ENCODE peak calls at places on chromosomes 4 and X, in ten cellular contexts. G is lower leg skin, L is adrenal gland, F is HCT116, T is A549, Q is body of pancreas, U is H54, B is tibial nerve, E is breast epithelium, M is suprapubic skin. S is an unnamed sample.

GRCh38 chrX:83501003-83501402 is 7.1 kb upstream of the POU3F4 start:
- DNase-seq in G (no peak), L (no peak), F (no peak), T (no peak), Q (no peak), U (no peak), B (no peak), E (no peak), M (no peak), S (no peak)

GRCh38 chr4:134365852-134366251 is 164.3 kb upstream of the PABPC4L start:
- DNase-seq in G (no peak), L (no peak), F (no peak), T (no peak), Q (no peak), U (no peak), B (no peak), E (no peak), M (no peak), S (no peak)

GRCh38 chr4:176185068-176185467 is 10.3 kb downstream of the SPATA4 start:
- DNase-seq in G (no peak), L (no peak), F (no peak), T (no peak), Q (no peak), U (no peak), B (no peak), E (no peak), M (no peak), S (no peak)

GRCh38 chrX:28178206-28178605 is 197.0 kb upstream of the DCAF8L1 start:
- DNase-seq in G (no peak), L (no peak), F (no peak), T (no peak), Q (no peak), U (no peak), B (no peak), E (no peak), M (no peak), S (no peak)

GRCh38 chrX:12240491-12240890 is 102.2 kb downstream of the FRMPD4 start:
- DNase-seq in G (no peak), L (no peak), F (no peak), T (no peak), Q (no peak), U (no peak), B (no peak), E (no peak), M (no peak), S (no peak)

GRCh38 chrX:29229802-29230201 is 642.6 kb downstream of the IL1RAPL1 start:
- DNase-seq in G (no peak), L (no peak), F (no peak), T (no peak), Q (no peak), U (no peak), B (no peak), E (no peak), M (no peak), S (no peak)

GRCh38 chr4:121071640-121072037 is 696 bp downstream of the NDNF start:
- DNase-seq in G (no peak), L (no peak), F (no peak), T (no peak), Q (no peak), U (no peak), B (no peak), E (no peak), M (no peak), S (no peak)

GRCh38 chr4:156475322-156475721 is 496.3 kb downstream of the PDGFC start:
- DNase-seq in G (no peak), L (no peak), F (peak; percentile 42), T (no peak), Q (no peak), U (no peak), B (no peak), E (no peak), M (no peak), S (peak; percentile 26)

GRCh38 chr4:81473086-81473396 is 1.3 kb upstream of the RASGEF1B start:
- DNase-seq in G (peak; percentile 74), L (no peak), F (no peak), T (no peak), Q (no peak), U (no peak), B (no peak), E (no peak), M (no peak), S (no peak)

GRCh38 chr4:81472249-81473085 is 760 bp upstream of the RASGEF1B start:
- DNase-seq in G (peak; percentile 88), L (no peak), F (no peak), T (peak; percentile 14), Q (peak; percentile 59), U (no peak), B (peak; percentile 35), E (no peak), M (no peak), S (peak; percentile 80)

GRCh38 chr4:81469774-81470455 is 1.8 kb downstream of the RASGEF1B start:
- DNase-seq in G (no peak), L (no peak), F (no peak), T (no peak), Q (no peak), U (no peak), B (no peak), E (no peak), M (no peak), S (peak; percentile 36)

GRCh38 chr4:81470456-81471327 is 1.0 kb downstream of the RASGEF1B start:
- DNase-seq in G (peak; percentile 93), L (peak; percentile 43), F (no peak), T (no peak), Q (peak; percentile 58), U (no peak), B (peak; percentile 69), E (no peak), M (peak; percentile 74), S (peak; percentile 63)

DNA sequence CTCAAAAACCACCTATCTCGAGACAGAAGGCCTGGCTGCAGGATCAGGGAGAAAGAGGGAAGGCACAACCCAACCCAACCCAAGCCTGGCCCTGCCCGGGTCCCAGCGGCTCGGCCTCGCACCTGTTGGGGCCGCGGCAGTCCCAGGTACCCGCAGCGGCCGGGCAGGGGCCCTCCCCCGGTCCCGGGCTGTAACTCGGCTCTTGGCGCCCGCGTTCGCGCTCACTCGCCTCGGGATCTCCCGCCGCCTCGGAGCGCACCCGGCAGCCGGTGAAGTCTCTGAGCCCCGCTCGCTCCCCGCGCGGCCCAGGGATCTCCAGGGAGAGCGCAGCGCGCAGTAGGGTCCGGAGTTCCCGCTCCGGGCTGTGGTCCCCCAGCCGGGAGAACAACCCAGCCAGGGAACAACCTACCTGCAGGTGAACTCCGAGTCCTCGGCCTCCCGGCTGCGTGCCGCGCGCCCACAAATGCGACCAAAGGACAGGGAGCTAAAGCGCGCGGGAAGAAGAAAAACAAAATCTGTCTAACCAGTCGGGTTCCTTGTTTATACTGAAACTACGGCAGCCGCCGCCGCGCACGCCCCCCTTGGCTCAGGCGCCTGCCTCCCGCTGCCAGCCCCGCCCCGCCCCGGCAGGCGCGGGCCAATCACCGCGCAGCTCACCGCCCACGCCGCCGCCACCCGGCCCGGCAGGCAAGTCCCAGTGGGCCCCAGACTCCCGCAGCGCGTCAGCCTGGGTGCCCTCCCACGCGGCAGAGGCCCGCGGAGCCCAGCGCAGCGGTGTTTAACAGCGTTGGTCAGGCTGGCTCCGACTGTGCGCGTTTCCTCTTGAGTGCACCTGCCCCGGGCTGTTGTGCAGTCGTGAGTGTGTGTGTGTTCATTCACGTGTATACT is at the start of gene RASGEF1B:
- DNase-seq in G (peak; percentile 97), L (peak; percentile 88), F (no peak), T (peak; percentile 16), Q (peak; percentile 93), U (no peak), B (peak; percentile 72), E (peak; percentile 79), M (peak; percentile 93), S (peak; percentile 96)
- TF ChIP-seq POLR2A in G (no peak), L (peak; percentile 65), F (no peak), T (no peak), Q (peak; percentile 84), U (no peak), B (peak; percentile 55), E (peak; percentile 56), M (peak; percentile 8), S (peak; percentile 81)

DNA sequence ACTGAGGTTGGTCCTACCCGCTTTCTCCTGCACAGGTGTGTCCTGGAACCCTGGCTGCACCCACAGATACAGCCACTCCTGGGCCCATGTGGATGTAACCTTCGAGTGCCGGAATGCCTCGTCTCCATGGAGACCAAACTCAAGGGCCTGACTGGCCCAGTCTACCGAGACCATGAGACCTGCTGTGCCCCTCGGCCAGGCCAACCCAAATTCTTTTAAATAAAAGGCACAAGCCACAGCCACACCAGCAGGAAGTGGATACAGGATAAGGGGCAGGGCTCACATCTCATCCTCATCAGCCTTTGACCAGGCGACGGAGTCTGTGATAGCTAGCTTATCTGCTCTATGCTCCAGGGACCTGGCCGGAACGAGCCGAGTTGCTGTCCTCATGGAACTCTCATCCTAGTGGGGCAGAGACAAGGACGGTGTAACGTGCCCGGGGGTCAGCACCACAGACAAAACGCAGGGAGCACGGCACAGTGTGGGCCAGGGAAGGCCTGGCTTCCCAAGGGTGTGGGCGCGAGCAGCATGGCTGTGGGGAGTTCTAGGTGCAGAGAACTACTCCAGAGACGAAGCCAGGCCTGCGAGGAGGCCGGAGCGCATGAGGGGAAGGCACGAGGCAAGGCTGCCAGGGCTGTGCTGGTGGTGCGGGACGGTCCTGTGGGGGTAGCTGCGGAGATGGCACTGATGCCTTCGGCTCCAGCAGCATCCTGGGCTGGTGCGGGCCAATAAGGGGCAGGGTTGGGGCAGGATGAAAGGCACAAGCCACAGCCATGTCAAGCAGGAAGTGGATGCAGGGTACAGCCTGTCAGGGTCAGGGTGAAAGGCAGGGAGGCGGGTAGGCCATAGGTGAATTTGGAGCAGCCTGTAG is 22.7 kb downstream of the NOP14 start:
- DNase-seq in G (peak; percentile 83), L (no peak), F (no peak), T (no peak), Q (no peak), U (no peak), B (no peak), E (peak; percentile 47), M (peak; percentile 64), S (no peak)
- TF ChIP-seq POLR2A in G (no peak), L (no peak), F (no peak), T (no peak), Q (no peak), U (no peak), B (no peak), E (no peak), M (no peak), S (no peak)

DNA sequence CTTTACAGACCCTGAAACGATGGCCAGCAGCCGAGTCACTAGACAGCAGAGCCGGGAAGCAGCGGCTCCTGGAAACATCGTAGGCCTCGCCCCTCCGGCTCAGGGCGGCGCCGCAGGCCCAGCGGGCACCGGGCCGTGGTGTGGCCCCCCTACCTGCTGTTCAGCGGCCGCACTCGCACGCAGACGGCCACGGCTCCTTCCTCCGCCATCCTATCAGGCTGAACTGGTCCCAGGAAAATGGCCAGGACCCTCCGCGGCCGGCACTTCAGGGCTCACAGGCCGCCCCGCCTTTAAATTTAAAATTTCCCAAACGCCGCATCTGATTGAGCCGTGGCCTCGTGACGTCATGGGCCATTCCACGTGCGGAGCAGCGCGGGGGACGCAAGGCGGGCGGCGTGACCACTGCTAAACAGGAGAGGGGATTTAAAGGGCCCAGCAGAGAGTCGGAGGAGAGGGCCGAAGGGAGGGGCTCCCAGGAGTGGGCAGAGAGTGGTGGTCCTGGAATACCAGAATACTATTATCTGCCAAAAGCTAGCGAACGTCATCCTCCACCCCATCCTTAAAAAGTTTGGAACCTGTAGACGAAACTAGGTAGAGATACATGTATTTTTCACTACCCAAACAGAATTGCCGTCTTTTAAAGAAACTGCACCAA is at the start of gene CENPE:
- DNase-seq in G (peak; percentile 96), L (peak; percentile 87), F (peak; percentile 83), T (peak; percentile 16), Q (peak; percentile 86), U (peak; percentile 23), B (peak; percentile 84), E (peak; percentile 72), M (peak; percentile 88), S (peak; percentile 96)
- TF ChIP-seq POLR2A in G (no peak), L (no peak), F (peak; percentile 9), T (no peak), Q (no peak), U (peak; percentile 59), B (no peak), E (no peak), M (no peak), S (peak; percentile 72)

GRCh38 chr4:142085631-142086292 is 449.4 kb downstream of the IL15 start:
- DNase-seq in G (no peak), L (no peak), F (no peak), T (no peak), Q (no peak), U (no peak), B (no peak), E (no peak), M (no peak), S (no peak)

GRCh38 chr4:142091691-142092182 is 455.4 kb downstream of the IL15 start:
- DNase-seq in G (no peak), L (peak; percentile 30), F (peak; percentile 48), T (peak; percentile 10), Q (peak; percentile 7), U (no peak), B (peak; percentile 20), E (no peak), M (no peak), S (no peak)

GRCh38 chr4:142092941-142093340 is 456.6 kb downstream of the IL15 start:
- DNase-seq in G (no peak), L (no peak), F (no peak), T (no peak), Q (no peak), U (no peak), B (no peak), E (no peak), M (no peak), S (no peak)

GRCh38 chr4:142091085-142091513 is 454.7 kb downstream of the IL15 start:
- DNase-seq in G (no peak), L (peak; percentile 39), F (no peak), T (peak; percentile 16), Q (no peak), U (no peak), B (peak; percentile 46), E (no peak), M (no peak), S (no peak)

GRCh38 chr4:142088906-142089305 is 452.5 kb downstream of the IL15 start:
- DNase-seq in G (no peak), L (peak; percentile 40), F (no peak), T (no peak), Q (no peak), U (no peak), B (no peak), E (no peak), M (no peak), S (no peak)
- TF ChIP-seq POLR2A in G (no peak), L (no peak), F (no peak), T (no peak), Q (no peak), U (no peak), B (no peak), E (no peak), M (no peak), S (no peak)